ENCODE peak calls at places on chromosome 19, in nine cellular contexts. D is AML-193; S is HS-5; R is DND-41; E is HEK293T; C is stimulated activated CD4-positive, alpha-beta T cell treated with anti-CD3 and anti-CD28 coated beads, Interleukin-4, amount 100 ng/mL, for 48 hours; O is T-helper 17 cell; X is H54; U is GM10248. A is an unnamed sample.

GRCh38 chr19:17757125-17757524 is 5.8 kb downstream of the FCHO1 start:
- DNase-seq in U (no peak), R (no peak), O (no peak), X (peak; percentile 64), S (no peak), D (no peak), C (no peak), E (no peak), A (no peak)

GRCh38 chr19:45994456-45994988 is 745 bp upstream of the CCDC61 start:
- DNase-seq in C (no peak), D (no peak), E (no peak), O (no peak), R (no peak), S (no peak), X (no peak), U (no peak), A (no peak)

GRCh38 chr19:5261151-5261890 is 79.3 kb downstream of the PTPRS start:
- DNase-seq in D (no peak), X (no peak), S (no peak), E (no peak), O (no peak), R (no peak), U (no peak), C (no peak), A (no peak)

GRCh38 chr19:27776020-27776419 is 1436.9 kb downstream of the UQCRFS1 start:
- DNase-seq in E (peak; percentile 17), O (no peak), S (no peak), U (no peak), R (peak; percentile 23), D (peak; percentile 31), C (no peak), X (peak; percentile 52), A (no peak)

GRCh38 chr19:49896863-49897621 is at the start of gene IL4I1:
- DNase-seq in D (peak; percentile 6), S (no peak), E (no peak), X (peak; percentile 63), C (peak; percentile 50), R (no peak), U (peak; percentile 81), O (peak; percentile 57), A (peak; percentile 86)

GRCh38 chr19:58218899-58219298 is 9.8 kb upstream of the ZNF544 start:
- DNase-seq in E (no peak), O (no peak), D (peak; percentile 46), R (peak; percentile 44), U (no peak), S (no peak), C (no peak), X (no peak), A (no peak)

GRCh38 chr19:38190061-38190460 is 34.0 kb downstream of the DPF1 start:
- DNase-seq in S (no peak), U (no peak), X (peak; percentile 57), E (no peak), R (no peak), O (no peak), C (no peak), D (no peak), A (no peak)

GRCh38 chr19:18157465-18158063 is 4.6 kb downstream of the PIK3R2 start:
- DNase-seq in U (no peak), C (no peak), E (no peak), D (no peak), R (no peak), O (no peak), S (no peak), X (no peak), A (no peak)

GRCh38 chr19:55360902-55361301 is 2.2 kb downstream of the GARIN5B start:
- DNase-seq in E (no peak), D (no peak), C (no peak), R (no peak), X (no peak), S (no peak), U (no peak), O (no peak), A (no peak)

GRCh38 chr19:12668937-12669271 is 2.3 kb downstream of the WDR83 start:
- DNase-seq in E (no peak), U (no peak), D (no peak), O (peak; percentile 63), C (peak; percentile 46), R (peak; percentile 57), X (no peak), S (peak; percentile 20), A (peak; percentile 59)

GRCh38 chr19:18102916-18103542 is 5.5 kb downstream of the MAST3 start:
- DNase-seq in C (no peak), D (no peak), O (no peak), R (no peak), U (no peak), S (no peak), X (no peak), E (no peak), A (no peak)

GRCh38 chr19:13022111-13022858 is 27.0 kb downstream of the NFIX start:
- DNase-seq in S (no peak), D (peak; percentile 29), X (no peak), E (no peak), O (no peak), C (no peak), R (no peak), U (peak; percentile 72), A (peak; percentile 78)

GRCh38 chr19:55088543-55089265 is 13.0 kb downstream of the EPS8L1 start:
- DNase-seq in S (no peak), O (peak; percentile 64), C (peak; percentile 78), R (peak; percentile 82), X (peak; percentile 99), D (peak; percentile 34), U (peak; percentile 81), E (peak; percentile 82), A (peak; percentile 88)